ENCODE peak calls at places on chromosomes 2 and 18, in four cellular contexts. W, S, U and F are unnamed samples.

GRCh38 chr18:49238433-49239042 is 221.9 kb downstream of the DYM start:
- DNase-seq in W (peak; percentile 44), S (no peak), U (no peak), F (peak; percentile 38)

GRCh38 chr2:199186226-199186864 is 271.4 kb downstream of the SATB2 start:
- DNase-seq in S (no peak), U (no peak), W (no peak), F (no peak)

GRCh38 chr2:211503856-211504255 is 947.5 kb downstream of the CPS1 start:
- DNase-seq in S (no peak), W (no peak), U (no peak), F (no peak)

GRCh38 chr2:107419191-107419590 is 407.5 kb upstream of the RGPD4 start:
- DNase-seq in W (no peak), U (no peak), S (no peak), F (no peak)

GRCh38 chr18:63137999-63138448 is 181.5 kb downstream of the BCL2 start:
- DNase-seq in W (no peak), S (no peak), U (no peak), F (no peak)

GRCh38 chr2:199379251-199379650 is 78.5 kb downstream of the SATB2 start:
- DNase-seq in W (no peak), S (no peak), U (no peak), F (no peak)

GRCh38 chr2:182866461-182867369 is at the start of gene FRZB:
- DNase-seq in S (peak; percentile 77), W (peak; percentile 84), U (no peak), F (peak; percentile 28)

GRCh38 chr18:27005589-27005988 is 140.1 kb upstream of the AQP4 start:
- DNase-seq in U (no peak), W (peak; percentile 19), S (no peak), F (peak; percentile 22)

GRCh38 chr2:233418052-233418760 is 63.9 kb downstream of the DGKD start:
- DNase-seq in U (no peak), W (no peak), S (peak; percentile 35), F (no peak)

DNA sequence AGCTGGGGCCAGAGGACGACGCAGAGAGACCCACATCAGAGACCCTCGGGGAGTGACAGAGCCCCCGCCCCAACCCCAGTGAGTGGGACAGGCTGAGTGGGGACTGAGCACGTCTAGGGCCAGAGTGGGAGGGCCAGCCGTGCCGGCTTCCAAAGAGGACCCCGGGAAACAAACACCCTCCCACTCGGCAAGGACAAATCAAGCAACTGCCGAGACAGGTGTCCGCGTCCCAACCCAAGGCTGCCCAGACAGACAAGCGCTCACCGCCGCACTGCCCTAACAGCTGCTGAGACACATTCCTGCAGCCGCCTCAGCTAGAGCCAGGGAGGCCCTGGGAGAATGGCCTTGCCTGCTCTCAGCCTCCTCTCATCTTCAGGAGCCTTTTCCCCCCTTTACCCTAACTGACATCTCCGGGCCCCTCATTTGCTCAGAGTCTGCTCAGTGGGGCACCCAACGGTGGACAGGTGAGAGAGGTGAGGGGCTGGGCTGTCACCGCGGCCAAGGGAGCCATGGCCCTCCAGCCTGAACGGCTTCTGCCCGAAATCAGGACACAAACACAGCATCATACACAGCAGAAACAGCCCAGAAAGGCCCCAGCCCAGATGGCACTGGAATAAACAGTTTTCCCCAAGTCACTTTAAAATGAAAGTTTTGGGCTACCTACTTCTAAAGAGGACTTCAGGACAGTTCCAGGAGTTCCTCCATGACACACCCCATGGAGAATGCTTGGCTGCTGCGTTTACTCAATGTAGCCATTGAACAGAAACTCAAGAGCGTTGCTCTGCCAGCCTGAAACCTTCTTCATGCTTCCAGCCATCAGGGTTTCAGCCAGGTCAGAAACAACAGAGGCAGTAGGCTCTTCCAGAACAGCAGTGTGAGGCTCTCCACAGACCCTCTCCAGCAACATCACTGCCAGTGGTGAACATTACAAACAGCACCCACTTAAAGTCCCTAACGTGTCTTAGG is 23.6 kb downstream of the SLC66A2 start:
- DNase-seq in U (no peak), W (no peak), S (peak; percentile 41), F (no peak)
- TF ChIP-seq TCF12 in U (no peak), W (no peak), S (no peak), F (no peak)

DNA sequence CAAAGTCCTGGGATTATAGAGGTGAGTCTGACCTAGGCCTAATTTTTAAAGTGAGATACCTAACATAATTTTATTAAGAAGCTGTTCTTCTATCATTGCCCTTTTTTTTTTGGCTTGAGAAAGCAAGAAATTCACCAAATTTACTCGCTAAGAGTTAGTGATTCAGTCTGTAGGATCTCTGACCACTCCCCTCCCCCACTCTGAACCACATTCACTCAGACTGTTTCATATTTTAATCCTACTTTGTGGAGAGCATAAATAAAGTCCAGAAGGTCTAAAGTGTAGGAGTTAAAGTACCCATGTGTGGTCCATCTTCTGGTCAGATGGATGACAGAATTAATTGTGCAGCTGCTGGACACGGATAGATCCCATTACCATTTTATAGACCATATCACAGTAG is 115.8 kb upstream of the MGAT5 start:
- DNase-seq in S (no peak), W (no peak), U (no peak), F (no peak)
- TF ChIP-seq TCF12 in S (no peak), W (no peak), U (no peak), F (no peak)

DNA sequence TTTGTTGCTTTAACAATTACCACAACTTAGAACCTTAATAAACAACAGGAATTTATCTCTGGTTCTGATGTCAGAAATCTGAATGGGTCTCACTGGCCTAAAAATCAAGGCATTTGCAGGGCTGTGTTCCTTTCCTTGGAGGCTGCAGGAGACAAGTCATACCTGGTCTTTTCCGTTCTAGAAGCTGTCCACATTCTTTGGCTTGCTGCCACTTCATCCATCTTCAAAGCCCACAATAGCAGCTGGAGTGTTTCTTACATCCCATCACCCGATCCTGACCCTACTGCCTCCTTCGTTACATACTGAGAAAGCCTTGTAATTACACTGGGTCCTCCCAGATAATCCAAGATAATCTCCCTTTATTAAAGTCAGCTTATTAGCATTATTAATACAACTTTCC is 18.1 kb downstream of the NETO1 start:
- DNase-seq in U (no peak), W (no peak), S (no peak), F (no peak)
- TF ChIP-seq TCF12 in U (no peak), W (no peak), S (no peak), F (no peak)

GRCh38 chr2:97752342-97753334 is 39.3 kb downstream of the ZAP70 start:
- DNase-seq in W (no peak), S (no peak), U (no peak), F (no peak)
- TF ChIP-seq TCF12 in W (no peak), S (no peak), U (no peak), F (no peak)

GRCh38 chr2:50611261-50612020 is 420.5 kb downstream of the NRXN1 start:
- DNase-seq in S (no peak), U (no peak), W (no peak), F (no peak)
- TF ChIP-seq TCF12 in S (no peak), U (no peak), W (no peak), F (no peak)

DNA sequence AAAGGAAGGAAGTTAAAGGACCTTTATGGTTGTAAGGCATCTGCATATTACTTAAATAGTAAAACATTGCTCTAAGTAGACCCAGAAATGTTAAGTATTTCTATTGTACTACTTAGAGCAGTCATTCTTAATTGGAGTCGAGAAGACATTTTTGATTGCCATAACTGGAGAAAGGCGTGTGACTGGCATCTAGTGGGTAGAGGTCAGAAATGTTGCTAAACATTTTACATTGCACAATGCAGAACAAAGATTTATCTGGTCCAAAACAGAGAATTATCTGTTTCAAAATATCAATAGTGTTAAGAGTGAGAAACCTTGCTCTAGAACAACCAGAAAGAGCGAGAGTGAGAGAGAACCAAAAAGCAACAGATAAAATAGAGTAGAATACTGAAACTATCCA is 23.3 kb upstream of the ROCK1 start:
- DNase-seq in U (no peak), S (no peak), W (peak; percentile 8), F (no peak)
- TF ChIP-seq TCF12 in U (no peak), S (no peak), W (no peak), F (no peak)